ENCODE peak calls at places on chromosomes 13 and 19, in six cellular contexts. Q is stimulated activated CD4-positive, alpha-beta T cell treated with anti-CD3 and anti-CD28 coated beads, TNF-alpha, amount 100 ng/mL, for 1 hour; C is astrocyte; J is posterior cingulate gyrus; A is GM06990; M is stimulated activated CD8-positive, alpha-beta memory T cell treated with anti-CD3 and anti-CD28 coated beads, Interleukin-4, amount 100 ng/mL, for 1 hour. P is an unnamed sample.

GRCh38 chr19:18975864-18976263 is 34.8 kb upstream of the HOMER3 start:
- DNase-seq in J (no peak), C (no peak), A (no peak), Q (no peak), M (no peak), P (no peak)

GRCh38 chr13:91278888-91279287 is 68.6 kb upstream of the MIR17HG start:
- DNase-seq in J (no peak), A (no peak), Q (no peak), C (no peak), M (no peak), P (no peak)

GRCh38 chr13:79907527-79907926 is 426.6 kb downstream of the NDFIP2 start:
- DNase-seq in M (no peak), A (no peak), C (no peak), Q (no peak), J (no peak), P (no peak)

GRCh38 chr19:13014921-13015280 is 19.6 kb downstream of the NFIX start:
- DNase-seq in A (no peak), C (no peak), Q (no peak), M (no peak), J (no peak), P (no peak)

GRCh38 chr19:33397536-33398360 is 24.2 kb downstream of the CEBPG start:
- DNase-seq in J (peak), C (no peak), M (no peak), A (no peak), Q (no peak), P (no peak)

GRCh38 chr13:26785845-26786630 is 25.5 kb upstream of the GPR12 start:
- DNase-seq in M (peak), C (no peak), Q (peak), J (peak), A (no peak), P (no peak)

GRCh38 chr19:47601180-47601904 is 7.6 kb upstream of the BICRA start:
- DNase-seq in A (no peak), J (no peak), M (no peak), C (no peak), Q (no peak), P (no peak)

GRCh38 chr19:10861118-10861651 is 10.2 kb upstream of the CARM1 start:
- DNase-seq in M (no peak), C (no peak), A (no peak), Q (no peak), J (no peak), P (no peak)

GRCh38 chr19:49229416-49229815 is 71.8 kb downstream of the TRPM4 start:
- DNase-seq in J (no peak), A (no peak), Q (no peak), M (no peak), C (no peak), P (no peak)